ENCODE peak calls at places on chromosomes 3 and 15, in seven cellular contexts. K is adrenal gland; C is uterus; S is tibial artery; Z is CD8-positive, alpha-beta memory T cell; I is NT2/D1; T is testis. W is an unnamed sample. For H3K27me3, the result is how much of the 10 kb centered on the place peaks cover.

GRCh38 chr3:155921486-155921885 is 51.0 kb downstream of the GMPS start:
- DNase-seq in T (no peak), S (no peak), C (no peak), K (no peak), I (no peak), Z (no peak), W (no peak)

GRCh38 chr15:38129531-38130199 is 123.0 kb upstream of the SPRED1 start:
- DNase-seq in K (peak), Z (no peak), C (peak), I (no peak), S (peak), T (peak), W (peak)

GRCh38 chr15:80801891-80802680 is 22.9 kb downstream of the CEMIP start:
- DNase-seq in Z (no peak), S (no peak), I (no peak), C (no peak), T (no peak), K (no peak), W (no peak)

GRCh38 chr3:81550415-81550814 is 211.0 kb downstream of the GBE1 start:
- DNase-seq in K (no peak), Z (no peak), S (no peak), I (no peak), C (no peak), T (no peak), W (no peak)

GRCh38 chr3:100088735-100089368 is 25.4 kb downstream of the FILIP1L start:
- DNase-seq in Z (no peak), S (no peak), T (no peak), C (no peak), K (no peak), I (peak), W (no peak)

GRCh38 chr3:139202226-139202958 is 141.4 kb upstream of the MRPS22 start:
- DNase-seq in I (peak), K (no peak), C (no peak), T (no peak), Z (no peak), S (no peak), W (peak)

GRCh38 chr15:80895091-80895490 is 94.5 kb downstream of the MESD start:
- DNase-seq in K (no peak), S (no peak), C (no peak), Z (no peak), T (no peak), I (no peak), W (no peak)

GRCh38 chr15:99447497-99448371 is 118.0 kb upstream of the MEF2A start:
- DNase-seq in S (no peak), I (no peak), K (no peak), C (peak), Z (no peak), T (peak), W (no peak)

GRCh38 chr3:186536883-186537553 is 7.2 kb downstream of the CRYGS start:
- DNase-seq in I (no peak), S (no peak), C (no peak), Z (no peak), K (no peak), T (no peak), W (no peak)

GRCh38 chr3:191051037-191051436 is 148.0 kb upstream of the OSTN start:
- DNase-seq in K (no peak), T (no peak), I (peak), Z (no peak), C (no peak), S (no peak), W (no peak)

GRCh38 chr3:71478568-71478967 is 105.0 kb downstream of the FOXP1 start:
- DNase-seq in S (no peak), T (no peak), Z (no peak), C (no peak), I (no peak), K (no peak), W (no peak)

GRCh38 chr15:23857028-23857641 is 170.0 kb upstream of the NDN start:
- DNase-seq in K (peak), I (peak), T (peak), Z (no peak), S (no peak), C (peak), W (peak)

GRCh38 chr3:18090377-18090776 is 334.8 kb downstream of the SATB1 start:
- DNase-seq in C (no peak), K (no peak), T (no peak), Z (no peak), S (no peak), I (no peak), W (no peak)

GRCh38 chr3:113659121-113659531 is 37.3 kb downstream of the USF3 start:
- DNase-seq in T (no peak), C (no peak), Z (no peak), I (no peak), K (no peak), S (no peak), W (no peak)

GRCh38 chr15:95995375-95996168 is 334.9 kb upstream of the NR2F2 start:
- DNase-seq in T (no peak), I (no peak), S (no peak), C (no peak), K (no peak), Z (no peak), W (no peak)

GRCh38 chr3:30605706-30606300 is 598 bp upstream of the TGFBR2 start:
- DNase-seq in I (no peak), C (no peak), S (no peak), T (no peak), Z (no peak), K (no peak), W (no peak)
- H3K4me3 ChIP-seq in I (peak), C (peak), S (peak), T (peak), Z (peak), K (peak), W (peak)

DNA sequence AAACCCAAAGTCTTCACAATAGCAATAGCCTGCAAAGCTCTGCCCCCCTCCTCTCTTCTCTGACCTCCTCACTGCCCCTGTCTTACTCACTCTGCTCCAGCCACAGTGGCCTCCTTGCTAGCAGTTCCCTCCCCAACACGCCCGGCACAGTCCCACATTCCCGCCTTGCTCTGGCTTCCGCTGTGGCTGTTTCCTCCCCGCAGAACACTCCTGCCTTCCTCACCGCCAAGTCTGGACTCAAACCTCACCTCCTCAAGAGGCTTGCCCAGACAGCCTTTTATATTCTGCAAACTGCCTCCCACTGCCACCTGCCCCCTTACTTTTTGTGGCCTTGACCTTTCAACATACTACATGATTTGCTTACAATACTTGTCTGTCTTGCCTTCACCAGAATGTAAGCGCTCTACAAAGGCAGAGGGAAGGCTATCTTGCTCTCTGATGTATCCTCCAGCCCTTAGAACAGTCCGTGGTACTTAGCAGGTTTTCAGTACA is 406 bp upstream of the MPI start:
- DNase-seq in K (no peak), Z (no peak), S (peak), I (no peak), T (peak), C (peak), W (peak)
- H3K27me3 ChIP-seq in K (under half), Z (under half), S (under half), I (under half), T (under half), C (under half), W (under half)

GRCh38 chr15:67097424-67097823 is 32.0 kb downstream of the SMAD3 start:
- DNase-seq in K (no peak), T (no peak), C (no peak), S (no peak), Z (no peak), I (no peak), W (no peak)

GRCh38 chr15:67096536-67097294 is 31.3 kb downstream of the SMAD3 start:
- DNase-seq in K (no peak), T (no peak), S (no peak), C (no peak), Z (no peak), I (no peak), W (no peak)

GRCh38 chr15:67097893-67098740 is 32.7 kb downstream of the SMAD3 start:
- DNase-seq in C (peak), I (no peak), S (peak), Z (no peak), K (no peak), T (peak), W (no peak)

GRCh38 chr15:67100124-67100791 is 34.9 kb downstream of the SMAD3 start:
- DNase-seq in I (no peak), C (no peak), T (no peak), S (no peak), K (no peak), Z (no peak), W (no peak)

DNA sequence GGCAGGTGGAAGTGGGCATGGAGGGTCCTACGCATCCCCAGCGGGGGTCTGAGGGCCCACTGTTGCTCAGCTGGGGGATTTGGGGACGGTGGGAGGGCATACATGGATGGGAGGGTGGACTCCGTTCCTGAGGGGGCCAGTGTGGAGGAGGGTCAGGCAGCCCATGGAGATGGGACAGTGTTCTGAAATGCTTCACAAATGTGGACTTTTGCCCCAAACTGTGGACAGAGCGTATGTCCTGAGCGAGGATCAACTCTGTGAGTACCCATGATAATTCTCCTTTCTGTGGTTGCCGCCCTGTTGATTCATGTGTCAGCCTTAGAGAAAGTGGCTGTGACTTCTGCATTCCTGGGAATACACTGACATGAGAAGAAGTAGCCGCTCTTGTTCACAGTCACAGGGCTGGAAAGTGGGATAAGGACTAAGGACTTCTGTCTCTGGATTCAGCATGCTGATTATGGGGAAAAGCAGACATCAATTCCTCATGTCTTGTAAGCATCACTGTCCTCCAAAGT is 33.4 kb downstream of the SMAD3 start:
- DNase-seq in I (no peak), S (no peak), T (no peak), K (no peak), Z (no peak), C (no peak), W (no peak)
- H3K4me3 ChIP-seq in I (no peak), S (no peak), T (no peak), K (no peak), Z (peak), C (no peak), W (no peak)

GRCh38 chr15:76341366-76342045 is 4.9 kb downstream of the ISL2 start:
- DNase-seq in C (no peak), I (no peak), Z (no peak), S (no peak), T (no peak), K (no peak), W (no peak)
- H3K27me3 ChIP-seq in C (half or more), I (half or more), Z (half or more), S (half or more), T (under half), K (half or more), W (half or more)

GRCh38 chr3:170909129-170909903 is 879 bp upstream of the EIF5A2 start:
- DNase-seq in C (peak), Z (no peak), S (peak), T (peak), K (no peak), I (no peak), W (no peak)
- H3K4me3 ChIP-seq in C (peak), Z (no peak), S (peak), T (peak), K (no peak), I (no peak), W (peak)

GRCh38 chr3:10502185-10502880 is 3.1 kb downstream of the ATP2B2 start:
- DNase-seq in C (no peak), I (no peak), Z (no peak), S (no peak), K (no peak), T (no peak), W (no peak)
- H3K27me3 ChIP-seq in C (under half), I (under half), Z (under half), S (half or more), K (under half), T (under half), W (under half)

DNA sequence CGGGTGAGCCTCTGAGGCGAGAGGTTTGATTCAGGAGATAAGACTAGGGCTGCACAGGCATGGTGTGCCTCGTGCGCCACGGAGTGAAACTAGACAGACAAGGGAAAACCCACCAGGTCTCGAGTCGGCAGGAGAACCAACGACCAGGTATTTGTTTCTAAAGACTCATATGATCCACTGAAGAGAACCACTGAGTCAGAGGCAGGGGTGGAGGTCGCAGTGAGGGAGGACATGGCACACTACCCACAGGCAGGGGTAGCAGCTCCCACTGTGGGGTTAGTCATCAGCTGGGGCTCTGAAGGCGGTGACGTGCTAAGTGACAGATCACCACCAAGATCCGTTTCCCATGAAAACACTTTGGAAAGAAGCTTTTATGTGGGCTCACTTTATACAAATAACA is 45.7 kb downstream of the CHSY1 start:
- DNase-seq in C (no peak), I (no peak), S (no peak), K (peak), T (no peak), Z (peak), W (no peak)
- H3K4me3 ChIP-seq in C (no peak), I (no peak), S (no peak), K (no peak), T (no peak), Z (no peak), W (no peak)

GRCh38 chr15:89399390-89400120 is 64.9 kb upstream of the POLG start:
- DNase-seq in T (no peak), S (no peak), I (no peak), C (no peak), Z (no peak), K (no peak), W (no peak)

GRCh38 chr15:89399070-89399389 is 64.4 kb upstream of the POLG start:
- DNase-seq in K (no peak), I (no peak), T (no peak), C (no peak), S (no peak), Z (no peak), W (no peak)

GRCh38 chr15:89395996-89396395 is 61.4 kb upstream of the POLG start:
- DNase-seq in I (no peak), S (no peak), T (no peak), Z (no peak), K (no peak), C (no peak), W (no peak)

GRCh38 chr15:89396723-89397652 is 62.4 kb upstream of the POLG start:
- DNase-seq in I (no peak), C (no peak), Z (no peak), T (no peak), S (no peak), K (no peak), W (no peak)

GRCh38 chr15:89397653-89398023 is 63.0 kb upstream of the POLG start:
- DNase-seq in I (no peak), S (no peak), Z (no peak), C (no peak), T (no peak), K (no peak), W (no peak)
- H3K27me3 ChIP-seq in I (half or more), S (half or more), Z (under half), C (under half), T (under half), K (half or more), W (under half)

GRCh38 chr3:27533718-27534578 is 49.8 kb upstream of the SLC4A7 start:
- DNase-seq in S (peak), T (no peak), Z (peak), I (peak), K (no peak), C (peak), W (no peak)
- H3K4me3 ChIP-seq in S (no peak), T (no peak), Z (no peak), I (no peak), K (no peak), C (no peak), W (no peak)

W was measured in dorsolateral prefrontal cortex.